ENCODE peak calls at places on chromosomes 3 and 15, in four cellular contexts. W, U, K and M are unnamed samples. For H3K27me3 and H3K9me3, the result is how much of the 10 kb centered on the place peaks cover.

GRCh38 chr3:162525052-162525451 is 1028.4 kb downstream of the OTOL1 start:
- DNase-seq in U (peak), K (no peak), W (no peak), M (no peak)

GRCh38 chr3:168212664-168213255 is 117.0 kb upstream of the GOLIM4 start:
- DNase-seq in U (no peak), W (no peak), K (no peak), M (no peak)

GRCh38 chr3:80114694-80115093 is 346.9 kb upstream of the ROBO1 start:
- DNase-seq in U (no peak), K (no peak), W (no peak), M (no peak)

GRCh38 chr3:172224560-172225214 is 185.3 kb downstream of the FNDC3B start:
- DNase-seq in U (no peak), W (no peak), K (no peak), M (no peak)

GRCh38 chr15:92283813-92284212 is 109.9 kb upstream of the ST8SIA2 start:
- DNase-seq in W (no peak), U (peak), K (no peak), M (no peak)

GRCh38 chr3:145035682-145036081 is 1064.1 kb downstream of the DIPK2A start:
- DNase-seq in W (no peak), U (no peak), K (no peak), M (no peak)

GRCh38 chr3:175207361-175207760 is 348.2 kb downstream of the NAALADL2 start:
- DNase-seq in U (no peak), K (no peak), W (no peak), M (no peak)

GRCh38 chr3:52477076-52477895 is 17.9 kb upstream of the STAB1 start:
- DNase-seq in U (no peak), K (no peak), W (no peak), M (no peak)

GRCh38 chr3:13279532-13279910 is 140.6 kb downstream of the NUP210 start:
- DNase-seq in K (no peak), U (no peak), W (no peak), M (no peak)

GRCh38 chr3:195540031-195540430 is 3.1 kb downstream of the PPP1R2 start:
- DNase-seq in U (no peak), K (no peak), W (no peak), M (no peak)

GRCh38 chr15:36888018-36888992 is 212.0 kb downstream of the MEIS2 start:
- DNase-seq in W (no peak), K (no peak), U (peak), M (no peak)

GRCh38 chr3:177823701-177824189 is 626.5 kb upstream of the TBL1XR1 start:
- DNase-seq in U (no peak), W (no peak), K (no peak), M (no peak)

GRCh38 chr3:118782755-118783202 is 251.9 kb downstream of the IGSF11 start:
- DNase-seq in U (no peak), W (no peak), K (no peak), M (no peak)

GRCh38 chr3:186823391-186823790 is 17.1 kb upstream of the RFC4 start:
- DNase-seq in W (no peak), U (no peak), K (no peak), M (no peak)

GRCh38 chr3:77718326-77718725 is 678.4 kb downstream of the ROBO2 start:
- DNase-seq in K (no peak), U (no peak), W (no peak), M (no peak)

GRCh38 chr3:35946121-35946856 is 307.0 kb downstream of the ARPP21 start:
- DNase-seq in K (no peak), U (no peak), W (peak), M (no peak)

GRCh38 chr3:101072299-101072698 is 79.1 kb upstream of the ABI3BP start:
- DNase-seq in U (no peak), K (no peak), W (no peak), M (no peak)

GRCh38 chr15:51842852-51843737 is 13.6 kb downstream of the TMOD3 start:
- DNase-seq in W (no peak), K (no peak), U (no peak), M (no peak)

GRCh38 chr3:72571638-72572114 is 276.6 kb downstream of the SHQ1 start:
- DNase-seq in U (no peak), W (no peak), K (no peak), M (no peak)

GRCh38 chr15:31740203-31740602 is 290.1 kb upstream of the CHRNA7 start:
- DNase-seq in W (peak), K (no peak), U (no peak), M (no peak)

GRCh38 chr3:28915711-28916481 is 365.0 kb upstream of the RBMS3 start:
- DNase-seq in W (peak), K (no peak), U (peak), M (peak)

GRCh38 chr15:65759441-65759840 is 32.7 kb downstream of the DENND4A start:
- DNase-seq in U (no peak), W (no peak), K (no peak), M (no peak)

GRCh38 chr3:55380561-55380960 is 106.5 kb downstream of the WNT5A start:
- DNase-seq in K (no peak), U (no peak), W (no peak), M (no peak)

GRCh38 chr15:34070003-34070402 is 31.0 kb upstream of the AVEN start:
- DNase-seq in W (no peak), U (no peak), K (no peak), M (peak)

GRCh38 chr3:118986734-118987133 is 47.9 kb downstream of the IGSF11 start:
- DNase-seq in W (no peak), U (no peak), K (no peak), M (no peak)

GRCh38 chr3:195932418-195933043 is 24.2 kb upstream of the TNK2 start:
- DNase-seq in K (no peak), U (no peak), W (no peak), M (no peak)

GRCh38 chr3:107738486-107739183 is 215.9 kb downstream of the BBX start:
- DNase-seq in W (no peak), U (no peak), K (no peak), M (no peak)

GRCh38 chr3:162302983-162303624 is 806.5 kb downstream of the OTOL1 start:
- DNase-seq in W (no peak), U (no peak), K (no peak), M (no peak)

GRCh38 chr3:190038050-190038631 is 82.6 kb downstream of the P3H2 start:
- DNase-seq in U (peak), W (no peak), K (no peak), M (no peak)

GRCh38 chr3:38477839-38478450 is 18.2 kb upstream of the EXOG start:
- DNase-seq in U (no peak), W (no peak), K (no peak), M (no peak)
- H3K4me3 ChIP-seq in U (no peak), W (no peak), K (no peak), M (no peak)

GRCh38 chr15:74303741-74304309 is 63.6 kb downstream of the CYP11A1 start:
- DNase-seq in W (no peak), U (no peak), K (no peak), M (no peak)

GRCh38 chr15:74302821-74303359 is 64.6 kb downstream of the CYP11A1 start:
- DNase-seq in K (no peak), W (no peak), U (peak), M (peak)

GRCh38 chr15:74300057-74300620 is 64.0 kb downstream of the CCDC33 start:
- DNase-seq in U (no peak), W (no peak), K (no peak), M (peak)

GRCh38 chr15:74304459-74304858 is 63.0 kb downstream of the CYP11A1 start:
- DNase-seq in W (no peak), U (no peak), K (no peak), M (no peak)

GRCh38 chr15:74301583-74302374 is 65.7 kb downstream of the CCDC33 start:
- DNase-seq in K (no peak), W (no peak), U (no peak), M (no peak)
- H3K27me3 ChIP-seq in K (under half), W (half or more), U (under half), M (half or more)

GRCh38 chr15:20348900-20349773 is 192.5 kb downstream of the GOLGA6L6 start:
- DNase-seq in K (peak), W (no peak), U (no peak), M (no peak)

GRCh38 chr15:20346082-20346805 is 195.4 kb downstream of the GOLGA6L6 start:
- DNase-seq in U (no peak), K (peak), W (no peak), M (no peak)

GRCh38 chr15:20345401-20345958 is 196.1 kb downstream of the GOLGA6L6 start:
- DNase-seq in K (peak), U (no peak), W (no peak), M (no peak)

GRCh38 chr15:20349774-20350498 is 191.7 kb downstream of the GOLGA6L6 start:
- DNase-seq in K (peak), W (no peak), U (no peak), M (no peak)

DNA sequence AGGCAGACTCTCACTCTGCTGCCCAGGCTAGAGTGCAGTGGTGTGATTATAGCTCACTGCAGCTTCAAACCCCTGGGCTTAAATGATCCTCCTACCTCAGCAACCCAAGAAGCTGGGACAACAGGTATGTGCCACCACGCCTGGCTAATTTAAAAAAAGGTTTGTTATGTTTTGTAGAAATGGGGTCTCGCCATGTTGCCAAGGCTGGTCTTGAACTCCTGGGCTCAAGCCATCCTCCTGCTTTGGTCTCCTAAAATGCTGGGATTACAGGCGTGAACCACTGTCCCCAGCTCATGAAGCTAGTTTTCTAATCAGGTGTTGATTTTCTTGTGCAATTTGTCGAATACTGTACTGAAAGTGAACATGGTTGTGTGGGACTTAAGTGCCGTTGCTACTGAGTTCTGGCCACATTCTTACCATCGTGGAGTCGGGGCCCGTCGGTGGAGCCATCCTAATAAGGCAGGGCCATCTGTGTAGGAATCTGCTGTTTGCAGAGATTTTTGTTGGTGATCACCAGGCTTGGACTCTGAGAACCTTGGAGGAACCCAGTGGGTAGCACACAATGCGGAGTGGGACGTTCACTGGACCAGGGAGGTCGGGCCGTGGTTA is 193.2 kb downstream of the GOLGA6L6 start:
- DNase-seq in U (no peak), W (no peak), K (peak), M (no peak)
- H3K9me3 ChIP-seq in U (under half), W (under half), K (under half), M (half or more)

GRCh38 chr3:120306519-120307455 is 21.8 kb upstream of the GPR156 start:
- DNase-seq in K (no peak), U (no peak), W (no peak), M (no peak)
- H3K4me3 ChIP-seq in K (no peak), U (no peak), W (no peak), M (no peak)

GRCh38 chr3:43244694-43245093 is 41.6 kb upstream of the SNRK start:
- DNase-seq in U (no peak), K (no peak), W (no peak), M (no peak)

GRCh38 chr3:43246956-43247355 is 39.4 kb upstream of the SNRK start:
- DNase-seq in K (no peak), U (peak), W (peak), M (no peak)

GRCh38 chr3:43239755-43240154 is 46.6 kb upstream of the SNRK start:
- DNase-seq in K (no peak), U (no peak), W (no peak), M (no peak)

GRCh38 chr3:43247556-43248186 is 38.7 kb upstream of the SNRK start:
- DNase-seq in U (no peak), W (no peak), K (no peak), M (no peak)

DNA sequence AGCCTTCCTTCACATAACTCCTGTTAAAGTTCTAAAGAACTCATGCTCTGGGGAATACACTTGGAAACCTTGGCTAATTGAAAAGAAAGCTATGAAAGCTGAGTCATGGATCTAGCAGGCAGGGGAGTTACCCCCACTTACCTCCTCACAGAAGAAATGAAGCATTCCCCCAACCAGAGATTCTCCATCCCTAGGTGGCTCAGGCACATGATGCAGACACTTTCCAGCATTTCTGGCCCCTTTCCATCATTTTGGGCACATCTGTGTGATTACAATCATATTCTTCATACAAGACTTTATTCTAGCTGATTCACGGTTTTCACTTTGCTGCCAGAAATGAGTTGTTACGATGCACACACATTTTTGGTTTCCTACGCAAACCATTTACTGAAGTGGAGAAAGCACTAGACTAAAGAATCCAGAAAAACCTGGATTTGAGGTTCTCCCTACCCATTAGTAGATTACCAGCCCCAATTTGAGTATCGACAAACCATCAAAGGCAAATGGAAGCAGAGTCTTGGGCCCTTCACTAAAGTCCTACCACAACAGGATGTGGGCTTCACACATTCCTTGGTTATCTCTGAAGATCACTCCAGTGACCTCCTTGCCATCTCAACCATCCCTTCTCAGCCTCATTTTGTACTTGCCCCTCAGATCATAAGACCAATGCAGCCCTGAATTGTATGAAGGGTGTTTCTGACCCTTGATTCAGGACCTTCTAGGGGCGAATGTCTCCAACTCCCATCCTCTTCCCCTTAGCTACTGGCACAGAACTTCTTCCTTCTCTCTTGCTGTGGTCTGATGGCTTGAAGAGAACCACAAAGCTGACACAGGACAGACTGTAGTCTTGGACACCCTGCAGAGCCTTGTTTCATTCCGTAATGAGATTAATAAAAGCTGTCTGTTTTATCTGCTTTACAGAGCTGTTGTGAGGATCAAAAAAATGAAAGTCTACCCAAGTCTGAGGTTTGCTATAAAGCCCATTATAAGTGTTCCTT is 42.5 kb upstream of the SNRK start:
- DNase-seq in W (no peak), U (no peak), K (no peak), M (no peak)
- H3K27me3 ChIP-seq in W (under half), U (under half), K (under half), M (under half)

DNA sequence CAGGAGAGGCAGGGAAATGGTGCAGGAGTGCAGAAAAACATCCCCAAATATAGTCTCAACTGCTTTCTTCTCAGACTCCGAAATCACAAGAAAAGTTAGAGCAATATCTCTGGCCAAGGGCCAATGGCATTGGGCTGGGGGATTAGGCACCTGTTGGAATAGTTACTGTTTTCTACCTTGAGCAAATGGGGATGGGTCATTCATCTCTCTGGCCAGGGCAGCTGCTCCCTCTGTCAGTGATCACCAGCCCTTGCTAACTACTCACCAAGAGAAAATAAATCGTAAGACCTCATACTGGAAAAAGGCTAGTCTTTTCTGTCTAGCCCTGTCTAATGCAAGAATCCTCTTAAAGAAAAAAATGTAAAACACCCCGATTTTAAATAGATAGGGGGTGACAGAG is 10.9 kb downstream of the CERS3 start:
- DNase-seq in W (no peak), K (no peak), U (no peak), M (no peak)
- H3K9me3 ChIP-seq in W (under half), K (under half), U (under half), M (under half)

GRCh38 chr3:147418352-147418751 is 9.2 kb downstream of the ZIC1 start:
- DNase-seq in W (no peak), K (no peak), U (no peak), M (no peak)

GRCh38 chr3:147420361-147421183 is 11.4 kb downstream of the ZIC1 start:
- DNase-seq in K (no peak), U (no peak), W (no peak), M (no peak)

GRCh38 chr3:147421184-147421912 is 12.2 kb downstream of the ZIC1 start:
- DNase-seq in K (no peak), U (no peak), W (no peak), M (no peak)

GRCh38 chr3:147419062-147419701 is 10.0 kb downstream of the ZIC1 start:
- DNase-seq in U (no peak), W (no peak), K (no peak), M (peak)

GRCh38 chr3:147419731-147420360 is 10.7 kb downstream of the ZIC1 start:
- DNase-seq in W (no peak), K (no peak), U (no peak), M (no peak)
- H3K4me3 ChIP-seq in W (peak), K (no peak), U (no peak), M (no peak)